ENCODE peak calls at places on chromosomes 3 and 15, in six cellular contexts. One of them, this sample, is unnamed.

GRCh38 chr3:188497021-188497420 is 343.1 kb downstream of the LPP start:
- DNase-seq in psoas muscle: no peak
- DNase-seq in body of pancreas: no peak
- DNase-seq in effector memory CD4-positive, alpha-beta T cell: no peak
- DNase-seq in pancreas: no peak
- DNase-seq in heart right ventricle: no peak
- DNase-seq in this sample: no peak

GRCh38 chr3:108159128-108159527 is 63.1 kb downstream of the IFT57 start:
- DNase-seq in psoas muscle: no peak
- DNase-seq in body of pancreas: no peak
- DNase-seq in effector memory CD4-positive, alpha-beta T cell: no peak
- DNase-seq in pancreas: no peak
- DNase-seq in heart right ventricle: no peak
- DNase-seq in this sample: no peak

GRCh38 chr15:80856809-80857377 is 77.7 kb downstream of the CEMIP start:
- DNase-seq in psoas muscle: no peak
- DNase-seq in body of pancreas: peak; percentile 73
- DNase-seq in effector memory CD4-positive, alpha-beta T cell: no peak
- DNase-seq in pancreas: peak; percentile 68
- DNase-seq in heart right ventricle: peak; percentile 72
- DNase-seq in this sample: no peak

GRCh38 chr3:42670670-42671069 is 14.7 kb upstream of the KLHL40 start:
- DNase-seq in psoas muscle: no peak
- DNase-seq in body of pancreas: no peak
- DNase-seq in effector memory CD4-positive, alpha-beta T cell: no peak
- DNase-seq in pancreas: no peak
- DNase-seq in heart right ventricle: no peak
- DNase-seq in this sample: peak; percentile 21

GRCh38 chr3:154886437-154886836 is 193.7 kb upstream of the MME start:
- DNase-seq in psoas muscle: no peak
- DNase-seq in body of pancreas: no peak
- DNase-seq in effector memory CD4-positive, alpha-beta T cell: no peak
- DNase-seq in pancreas: no peak
- DNase-seq in heart right ventricle: peak; percentile 21
- DNase-seq in this sample: no peak

GRCh38 chr3:54053201-54053600 is 69.2 kb upstream of the CACNA2D3 start:
- DNase-seq in psoas muscle: no peak
- DNase-seq in body of pancreas: no peak
- DNase-seq in effector memory CD4-positive, alpha-beta T cell: no peak
- DNase-seq in pancreas: no peak
- DNase-seq in heart right ventricle: peak; percentile 19
- DNase-seq in this sample: no peak

GRCh38 chr15:68666120-68666811 is 87.5 kb downstream of the CORO2B start:
- DNase-seq in psoas muscle: no peak
- DNase-seq in body of pancreas: no peak
- DNase-seq in effector memory CD4-positive, alpha-beta T cell: no peak
- DNase-seq in pancreas: no peak
- DNase-seq in heart right ventricle: no peak
- DNase-seq in this sample: no peak

GRCh38 chr15:70726753-70727152 is 36.6 kb downstream of the UACA start:
- DNase-seq in psoas muscle: no peak
- DNase-seq in body of pancreas: no peak
- DNase-seq in effector memory CD4-positive, alpha-beta T cell: no peak
- DNase-seq in pancreas: no peak
- DNase-seq in heart right ventricle: no peak
- DNase-seq in this sample: no peak

GRCh38 chr3:114377426-114377825 is 83.6 kb downstream of the TIGIT start:
- DNase-seq in psoas muscle: no peak
- DNase-seq in body of pancreas: no peak
- DNase-seq in effector memory CD4-positive, alpha-beta T cell: no peak
- DNase-seq in pancreas: no peak
- DNase-seq in heart right ventricle: no peak
- DNase-seq in this sample: no peak

GRCh38 chr15:69758810-69759410 is 306.3 kb downstream of the RPLP1 start:
- DNase-seq in psoas muscle: no peak
- DNase-seq in body of pancreas: no peak
- DNase-seq in effector memory CD4-positive, alpha-beta T cell: peak; percentile 84
- DNase-seq in pancreas: no peak
- DNase-seq in heart right ventricle: peak; percentile 23
- DNase-seq in this sample: no peak

GRCh38 chr15:50909044-50909342 is 510 bp downstream of the AP4E1 start:
- DNase-seq in psoas muscle: no peak
- DNase-seq in body of pancreas: no peak
- DNase-seq in effector memory CD4-positive, alpha-beta T cell: no peak
- DNase-seq in pancreas: no peak
- DNase-seq in heart right ventricle: no peak
- DNase-seq in this sample: no peak

GRCh38 chr3:126937533-126938432 is 45.1 kb upstream of the PLXNA1 start:
- DNase-seq in psoas muscle: no peak
- DNase-seq in body of pancreas: no peak
- DNase-seq in effector memory CD4-positive, alpha-beta T cell: no peak
- DNase-seq in pancreas: no peak
- DNase-seq in heart right ventricle: peak; percentile 59
- DNase-seq in this sample: no peak

GRCh38 chr15:62920569-62921502 is 121.7 kb upstream of the TPM1 start:
- DNase-seq in psoas muscle: no peak
- DNase-seq in body of pancreas: no peak
- DNase-seq in effector memory CD4-positive, alpha-beta T cell: no peak
- DNase-seq in pancreas: no peak
- DNase-seq in heart right ventricle: peak; percentile 69
- DNase-seq in this sample: no peak

GRCh38 chr3:182364323-182364722 is 429.0 kb upstream of the ATP11B start:
- DNase-seq in psoas muscle: no peak
- DNase-seq in body of pancreas: no peak
- DNase-seq in effector memory CD4-positive, alpha-beta T cell: no peak
- DNase-seq in pancreas: no peak
- DNase-seq in heart right ventricle: no peak
- DNase-seq in this sample: no peak

GRCh38 chr3:124229836-124230235 is 237.9 kb upstream of the ROPN1 start:
- DNase-seq in psoas muscle: no peak
- DNase-seq in body of pancreas: no peak
- DNase-seq in effector memory CD4-positive, alpha-beta T cell: no peak
- DNase-seq in pancreas: no peak
- DNase-seq in heart right ventricle: no peak
- DNase-seq in this sample: no peak

GRCh38 chr3:158261371-158261991 is 151.6 kb downstream of the RSRC1 start:
- DNase-seq in psoas muscle: no peak
- DNase-seq in body of pancreas: no peak
- DNase-seq in effector memory CD4-positive, alpha-beta T cell: no peak
- DNase-seq in pancreas: no peak
- DNase-seq in heart right ventricle: no peak
- DNase-seq in this sample: no peak

GRCh38 chr3:16665282-16665741 is 60.1 kb upstream of the DAZL start:
- DNase-seq in psoas muscle: no peak
- DNase-seq in body of pancreas: no peak
- DNase-seq in effector memory CD4-positive, alpha-beta T cell: no peak
- DNase-seq in pancreas: no peak
- DNase-seq in heart right ventricle: no peak
- DNase-seq in this sample: peak; percentile 56

GRCh38 chr3:184078851-184079250 is 18.0 kb upstream of the HTR3E start:
- DNase-seq in psoas muscle: no peak
- DNase-seq in body of pancreas: no peak
- DNase-seq in effector memory CD4-positive, alpha-beta T cell: no peak
- DNase-seq in pancreas: no peak
- DNase-seq in heart right ventricle: no peak
- DNase-seq in this sample: no peak

GRCh38 chr3:163939926-163940325 is 1138.4 kb downstream of the SI start:
- DNase-seq in psoas muscle: no peak
- DNase-seq in body of pancreas: no peak
- DNase-seq in effector memory CD4-positive, alpha-beta T cell: no peak
- DNase-seq in pancreas: no peak
- DNase-seq in heart right ventricle: no peak
- DNase-seq in this sample: no peak

GRCh38 chr15:101459579-101460300 is 29.8 kb downstream of the PCSK6 start:
- DNase-seq in psoas muscle: no peak
- DNase-seq in body of pancreas: no peak
- DNase-seq in effector memory CD4-positive, alpha-beta T cell: no peak
- DNase-seq in pancreas: no peak
- DNase-seq in heart right ventricle: no peak
- DNase-seq in this sample: no peak

GRCh38 chr15:59367022-59367451 is 5.6 kb downstream of the MYO1E start:
- DNase-seq in psoas muscle: no peak
- DNase-seq in body of pancreas: no peak
- DNase-seq in effector memory CD4-positive, alpha-beta T cell: no peak
- DNase-seq in pancreas: no peak
- DNase-seq in heart right ventricle: no peak
- DNase-seq in this sample: no peak

GRCh38 chr15:33724321-33725036 is 243.8 kb upstream of the CHRM5 start:
- DNase-seq in psoas muscle: no peak
- DNase-seq in body of pancreas: no peak
- DNase-seq in effector memory CD4-positive, alpha-beta T cell: no peak
- DNase-seq in pancreas: no peak
- DNase-seq in heart right ventricle: no peak
- DNase-seq in this sample: no peak

GRCh38 chr3:94285874-94286273 is 223.0 kb downstream of the NSUN3 start:
- DNase-seq in psoas muscle: no peak
- DNase-seq in body of pancreas: no peak
- DNase-seq in effector memory CD4-positive, alpha-beta T cell: no peak
- DNase-seq in pancreas: no peak
- DNase-seq in heart right ventricle: no peak
- DNase-seq in this sample: no peak

GRCh38 chr15:83100072-83100646 is 7.3 kb upstream of the TM6SF1 start:
- DNase-seq in psoas muscle: no peak
- DNase-seq in body of pancreas: no peak
- DNase-seq in effector memory CD4-positive, alpha-beta T cell: no peak
- DNase-seq in pancreas: no peak
- DNase-seq in heart right ventricle: peak; percentile 11
- DNase-seq in this sample: no peak

GRCh38 chr15:76973362-76973743 is 21.6 kb upstream of the PSTPIP1 start:
- DNase-seq in psoas muscle: peak; percentile 70
- DNase-seq in body of pancreas: no peak
- DNase-seq in effector memory CD4-positive, alpha-beta T cell: peak; percentile 37
- DNase-seq in pancreas: no peak
- DNase-seq in heart right ventricle: peak; percentile 63
- DNase-seq in this sample: peak; percentile 11

GRCh38 chr3:44419159-44419922 is 58.1 kb downstream of the ZNF445 start:
- DNase-seq in psoas muscle: no peak
- DNase-seq in body of pancreas: no peak
- DNase-seq in effector memory CD4-positive, alpha-beta T cell: no peak
- DNase-seq in pancreas: no peak
- DNase-seq in heart right ventricle: no peak
- DNase-seq in this sample: no peak

GRCh38 chr15:70799667-70800450 is 36.5 kb upstream of the UACA start:
- DNase-seq in psoas muscle: no peak
- DNase-seq in body of pancreas: no peak
- DNase-seq in effector memory CD4-positive, alpha-beta T cell: no peak
- DNase-seq in pancreas: no peak
- DNase-seq in heart right ventricle: peak; percentile 35
- DNase-seq in this sample: peak; percentile 50

GRCh38 chr15:35019401-35020327 is 31.6 kb upstream of the ZNF770 start:
- DNase-seq in psoas muscle: no peak
- DNase-seq in body of pancreas: no peak
- DNase-seq in effector memory CD4-positive, alpha-beta T cell: no peak
- DNase-seq in pancreas: peak; percentile 4
- DNase-seq in heart right ventricle: no peak
- DNase-seq in this sample: no peak

GRCh38 chr3:169227911-169228310 is 435.6 kb downstream of the MECOM start:
- DNase-seq in psoas muscle: no peak
- DNase-seq in body of pancreas: no peak
- DNase-seq in effector memory CD4-positive, alpha-beta T cell: no peak
- DNase-seq in pancreas: no peak
- DNase-seq in heart right ventricle: no peak
- DNase-seq in this sample: no peak

GRCh38 chr3:5389057-5389456 is 201.6 kb downstream of the EDEM1 start:
- DNase-seq in psoas muscle: no peak
- DNase-seq in body of pancreas: no peak
- DNase-seq in effector memory CD4-positive, alpha-beta T cell: no peak
- DNase-seq in pancreas: no peak
- DNase-seq in heart right ventricle: no peak
- DNase-seq in this sample: peak; percentile 75

GRCh38 chr3:141710888-141711616 is 27.0 kb upstream of the RNF7 start:
- DNase-seq in psoas muscle: no peak
- DNase-seq in body of pancreas: no peak
- DNase-seq in effector memory CD4-positive, alpha-beta T cell: no peak
- DNase-seq in pancreas: no peak
- DNase-seq in heart right ventricle: no peak
- DNase-seq in this sample: no peak

GRCh38 chr3:62368705-62369475 is 4.5 kb downstream of the FEZF2 start:
- DNase-seq in psoas muscle: no peak
- DNase-seq in body of pancreas: no peak
- DNase-seq in effector memory CD4-positive, alpha-beta T cell: no peak
- DNase-seq in pancreas: no peak
- DNase-seq in heart right ventricle: no peak
- DNase-seq in this sample: no peak
- H3K4me1 ChIP-seq in psoas muscle: peaks cover 8% of the 10 kb centered on the region
- H3K4me1 ChIP-seq in body of pancreas: peaks cover 41% of the 10 kb centered on the region
- H3K4me1 ChIP-seq in effector memory CD4-positive, alpha-beta T cell: no peaks in the 10 kb centered on the region
- H3K4me1 ChIP-seq in pancreas: no peaks in the 10 kb centered on the region
- H3K4me1 ChIP-seq in heart right ventricle: peaks cover 58% of the 10 kb centered on the region
- H3K4me1 ChIP-seq in this sample: no peaks in the 10 kb centered on the region

GRCh38 chr3:177944228-177944661 is 592.0 kb upstream of the KCNMB2 start:
- DNase-seq in psoas muscle: no peak
- DNase-seq in body of pancreas: no peak
- DNase-seq in effector memory CD4-positive, alpha-beta T cell: no peak
- DNase-seq in pancreas: no peak
- DNase-seq in heart right ventricle: no peak
- DNase-seq in this sample: no peak
- H3K9me3 ChIP-seq in psoas muscle: no peaks in the 10 kb centered on the region
- H3K9me3 ChIP-seq in body of pancreas: no peaks in the 10 kb centered on the region
- H3K9me3 ChIP-seq in effector memory CD4-positive, alpha-beta T cell: no peaks in the 10 kb centered on the region
- H3K9me3 ChIP-seq in pancreas: no peaks in the 10 kb centered on the region
- H3K9me3 ChIP-seq in heart right ventricle: no peaks in the 10 kb centered on the region
- H3K9me3 ChIP-seq in this sample: no peaks in the 10 kb centered on the region

DNA sequence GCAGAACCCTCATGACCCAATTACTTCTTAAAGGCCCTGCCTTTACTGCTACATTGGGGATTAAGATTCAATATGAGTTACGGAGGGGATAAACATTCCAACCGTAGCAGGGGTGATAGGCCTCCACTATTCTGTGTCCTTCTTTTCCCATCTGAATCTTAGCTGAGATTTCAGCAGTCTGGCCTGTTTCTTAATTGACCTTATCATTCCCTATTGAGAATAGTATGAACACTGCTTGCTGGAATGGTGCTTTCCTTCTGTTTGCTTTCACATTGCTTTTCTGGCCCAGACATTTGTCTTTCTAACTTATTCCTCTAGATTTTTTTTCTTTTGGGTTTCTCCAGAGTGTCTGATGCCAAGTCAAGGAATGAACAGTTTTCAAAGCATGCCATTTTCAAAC is 161.3 kb upstream of the STT3B start:
- DNase-seq in psoas muscle: no peak
- DNase-seq in body of pancreas: no peak
- DNase-seq in effector memory CD4-positive, alpha-beta T cell: no peak
- DNase-seq in pancreas: no peak
- DNase-seq in heart right ventricle: no peak
- DNase-seq in this sample: no peak
- H3K36me3 ChIP-seq in psoas muscle: no peaks in the 10 kb centered on the region
- H3K36me3 ChIP-seq in body of pancreas: no peaks in the 10 kb centered on the region
- H3K36me3 ChIP-seq in effector memory CD4-positive, alpha-beta T cell: no peaks in the 10 kb centered on the region
- H3K36me3 ChIP-seq in pancreas: no peaks in the 10 kb centered on the region
- H3K36me3 ChIP-seq in heart right ventricle: no peaks in the 10 kb centered on the region
- H3K36me3 ChIP-seq in this sample: no peaks in the 10 kb centered on the region

GRCh38 chr3:45994661-45995369 is 809 bp downstream of the FYCO1 start:
- DNase-seq in psoas muscle: peak; percentile 65
- DNase-seq in body of pancreas: no peak
- DNase-seq in effector memory CD4-positive, alpha-beta T cell: peak; percentile 49
- DNase-seq in pancreas: no peak
- DNase-seq in heart right ventricle: no peak
- DNase-seq in this sample: no peak
- H3K4me1 ChIP-seq in psoas muscle: peaks cover 53% of the 10 kb centered on the region
- H3K4me1 ChIP-seq in body of pancreas: peaks cover 49% of the 10 kb centered on the region
- H3K4me1 ChIP-seq in effector memory CD4-positive, alpha-beta T cell: peaks cover 35% of the 10 kb centered on the region
- H3K4me1 ChIP-seq in pancreas: peaks cover 21% of the 10 kb centered on the region
- H3K4me1 ChIP-seq in heart right ventricle: peaks cover 59% of the 10 kb centered on the region
- H3K4me1 ChIP-seq in this sample: peaks cover 5% of the 10 kb centered on the region